ENCODE peak calls at places on chromosomes 12 and 14, in seven cellular contexts. V is IMR-90; X is neural crest cell; R is HCEC 1CT; M is PC-9; A is GF-D8; D is stimulated activated CD4-positive, alpha-beta T cell treated with anti-CD3 and anti-CD28 coated beads, Interleukin-15, amount 100 ng/mL, for 1 hour. I is an unnamed sample.
A peak's percentile ranks its signal among the peaks of the same experiment; 100 is the strongest.

GRCh38 chr12:8844665-8845064 is 22.2 kb downstream of the A2ML1 start:
- DNase-seq in X (no peak), M (no peak), R (no peak), V (peak; percentile 16), A (no peak), D (no peak), I (no peak)

GRCh38 chr12:77062846-77063461 is 2.4 kb downstream of the E2F7 start:
- DNase-seq in X (no peak), A (no peak), M (no peak), R (peak; percentile 87), D (no peak), V (peak; percentile 87), I (no peak)

GRCh38 chr14:71478542-71478941 is 453.7 kb upstream of the RGS6 start:
- DNase-seq in V (peak; percentile 64), M (no peak), X (no peak), D (no peak), R (no peak), A (no peak), I (no peak)

GRCh38 chr12:16349132-16349463 is 1.7 kb downstream of the MGST1 start:
- DNase-seq in D (no peak), R (peak; percentile 93), A (peak; percentile 74), M (peak; percentile 73), X (no peak), V (peak; percentile 96), I (peak; percentile 35)

GRCh38 chr12:2640709-2641108 is 154.1 kb upstream of the FKBP4 start:
- DNase-seq in D (no peak), R (peak; percentile 95), M (no peak), V (peak; percentile 99), X (no peak), A (no peak), I (peak; percentile 66)

GRCh38 chr12:19030180-19030579 is 99.4 kb upstream of the PLEKHA5 start:
- DNase-seq in R (no peak), D (no peak), A (no peak), X (no peak), M (peak; percentile 8), V (no peak), I (no peak)

GRCh38 chr14:51386983-51387730 is 147.1 kb downstream of the TMX1 start:
- DNase-seq in R (peak; percentile 31), V (no peak), D (no peak), A (no peak), X (no peak), M (no peak), I (no peak)

GRCh38 chr12:3962661-3963483 is 89.7 kb upstream of the PARP11 start:
- DNase-seq in R (no peak), M (no peak), V (no peak), D (peak; percentile 27), X (no peak), A (peak; percentile 27), I (no peak)

GRCh38 chr12:132227782-132228417 is 83.6 kb downstream of the NOC4L start:
- DNase-seq in X (no peak), A (no peak), R (no peak), D (no peak), M (no peak), V (no peak), I (no peak)

GRCh38 chr12:107529991-107530390 is 155.6 kb upstream of the PWP1 start:
- DNase-seq in R (no peak), D (no peak), M (no peak), V (no peak), A (no peak), X (no peak), I (no peak)